ENCODE peak calls at places on chromosomes 1 and 21, in five cellular contexts. E, O, K, V and P are unnamed samples.

GRCh38 chr1:228393811-228394570 is 12.6 kb downstream of the TRIM11 start:
- DNase-seq in E (no peak), V (peak), O (peak), K (no peak), P (no peak)

GRCh38 chr1:157407367-157407766 is 144.9 kb downstream of the FCRL5 start:
- DNase-seq in O (no peak), K (no peak), V (no peak), E (no peak), P (no peak)

GRCh38 chr1:83692524-83693336 is 306.2 kb downstream of the TTLL7 start:
- DNase-seq in O (no peak), K (peak), E (no peak), V (peak), P (no peak)

GRCh38 chr1:103516693-103517092 is 8.8 kb upstream of the RNPC3 start:
- DNase-seq in O (no peak), K (no peak), V (no peak), E (no peak), P (no peak)

GRCh38 chr1:199728345-199728744 is 299.2 kb upstream of the NR5A2 start:
- DNase-seq in O (no peak), K (no peak), V (no peak), E (no peak), P (no peak)

GRCh38 chr1:167722152-167722869 is 529 bp downstream of the MPZL1 start:
- DNase-seq in K (peak), E (no peak), O (peak), V (no peak), P (no peak)

GRCh38 chr1:214331827-214332423 is 51.0 kb downstream of the SMYD2 start:
- DNase-seq in O (no peak), V (peak), K (no peak), E (peak), P (peak)

GRCh38 chr1:117535776-117536175 is 70.1 kb upstream of the TENT5C start:
- DNase-seq in O (no peak), E (no peak), V (no peak), K (no peak), P (no peak)

GRCh38 chr21:32578107-32578691 is 7.1 kb downstream of the TCP10L start:
- DNase-seq in O (no peak), E (peak), V (no peak), K (no peak), P (no peak)

GRCh38 chr1:32801096-32801713 is 16.0 kb downstream of the YARS1 start:
- DNase-seq in K (no peak), E (no peak), O (no peak), V (no peak), P (no peak)

GRCh38 chr1:161919229-161919628 is 104.4 kb downstream of the OLFML2B start:
- DNase-seq in K (no peak), O (no peak), V (no peak), E (no peak), P (no peak)

GRCh38 chr1:72635719-72636118 is 353.4 kb upstream of the NEGR1 start:
- DNase-seq in V (no peak), K (no peak), O (no peak), E (no peak), P (no peak)

GRCh38 chr21:44814498-44815023 is 3.3 kb downstream of the SUMO3 start:
- DNase-seq in V (no peak), K (no peak), E (no peak), O (no peak), P (no peak)

GRCh38 chr1:109579496-109579895 is 31.1 kb downstream of the GNAI3 start:
- DNase-seq in V (no peak), O (no peak), E (no peak), K (no peak), P (no peak)

GRCh38 chr1:160576430-160576829 is 2.9 kb downstream of the CD84 start:
- DNase-seq in V (no peak), K (no peak), E (no peak), O (no peak), P (no peak)

GRCh38 chr1:93669369-93669768 is 12.3 kb downstream of the BCAR3 start:
- DNase-seq in E (no peak), K (no peak), O (no peak), V (no peak), P (no peak)

GRCh38 chr1:77322061-77322900 is 40.5 kb downstream of the AK5 start:
- DNase-seq in E (no peak), K (no peak), O (no peak), V (no peak), P (no peak)

GRCh38 chr1:238895911-238896310 is 490.5 kb upstream of the CHRM3 start:
- DNase-seq in E (no peak), O (no peak), K (no peak), V (no peak), P (no peak)

GRCh38 chr1:92446546-92446945 is 40.2 kb downstream of the GFI1 start:
- DNase-seq in V (no peak), E (no peak), O (no peak), K (no peak), P (no peak)

GRCh38 chr1:156616463-156616862 is 2.8 kb upstream of the HAPLN2 start:
- DNase-seq in E (no peak), K (no peak), V (no peak), O (no peak), P (no peak)

GRCh38 chr1:81158592-81158991 is 642.1 kb upstream of the ADGRL2 start:
- DNase-seq in E (no peak), O (no peak), V (no peak), K (no peak), P (no peak)

GRCh38 chr21:44760376-44760775 is 41.2 kb downstream of the UBE2G2 start:
- DNase-seq in E (no peak), V (no peak), O (no peak), K (no peak), P (no peak)

GRCh38 chr1:7549277-7549676 is 221.8 kb upstream of the VAMP3 start:
- DNase-seq in E (peak), V (no peak), K (no peak), O (no peak), P (peak)

GRCh38 chr1:221719987-221720386 is 21.9 kb downstream of the DUSP10 start:
- DNase-seq in O (no peak), V (no peak), E (no peak), K (no peak), P (no peak)

GRCh38 chr1:44036409-44037111 is 5.3 kb upstream of the SLC6A9 start:
- DNase-seq in O (peak), E (peak), K (peak), V (peak), P (peak)